ENCODE peak calls at places on chromosomes 12 and 14, in nine cellular contexts. H, N, Q, Y, L, R, W, B and I are unnamed samples.
A peak's percentile ranks its signal among the peaks of the same experiment; 100 is the strongest.

GRCh38 chr14:76256545-76256944 is 104.8 kb downstream of the GPATCH2L start:
- DNase-seq in H (no peak), N (no peak), Q (no peak), Y (no peak), L (no peak), R (no peak), W (no peak), B (no peak), I (peak; percentile 46)

GRCh38 chr12:2692156-2692555 is 102.6 kb upstream of the FKBP4 start:
- DNase-seq in H (no peak), N (no peak), Q (no peak), Y (no peak), L (no peak), R (no peak), W (no peak), B (no peak), I (no peak)

GRCh38 chr14:35414365-35414764 is 9.8 kb upstream of the NFKBIA start:
- DNase-seq in H (no peak), N (no peak), Q (no peak), Y (no peak), L (no peak), R (no peak), W (no peak), B (no peak), I (no peak)

GRCh38 chr12:80648866-80649265 is 58.6 kb upstream of the MYF6 start:
- DNase-seq in H (no peak), N (no peak), Q (no peak), Y (no peak), L (no peak), R (no peak), W (no peak), B (no peak), I (no peak)

GRCh38 chr12:85784096-85784720 is 52.0 kb downstream of the RASSF9 start:
- DNase-seq in H (no peak), N (no peak), Q (no peak), Y (no peak), L (no peak), R (no peak), W (no peak), B (no peak), I (no peak)

GRCh38 chr12:47896633-47897032 is 8.2 kb downstream of the VDR start:
- DNase-seq in H (peak; percentile 22), N (no peak), Q (no peak), Y (no peak), L (no peak), R (peak; percentile 65), W (no peak), B (no peak), I (no peak)

GRCh38 chr12:65895759-65896656 is 71.7 kb downstream of the HMGA2 start:
- DNase-seq in H (no peak), N (no peak), Q (no peak), Y (no peak), L (no peak), R (no peak), W (no peak), B (no peak), I (no peak)

GRCh38 chr12:117750657-117751056 is 218.1 kb downstream of the KSR2 start:
- DNase-seq in H (no peak), N (no peak), Q (no peak), Y (no peak), L (no peak), R (no peak), W (no peak), B (no peak), I (no peak)

GRCh38 chr12:124392271-124392990 is 97.5 kb downstream of the RFLNA start:
- DNase-seq in H (peak; percentile 90), N (no peak), Q (no peak), Y (peak; percentile 80), L (no peak), R (peak; percentile 40), W (peak; percentile 85), B (peak; percentile 96), I (peak; percentile 92)

GRCh38 chr12:53076461-53076860 is 2.7 kb downstream of the SPRYD3 start:
- DNase-seq in H (no peak), N (no peak), Q (no peak), Y (no peak), L (no peak), R (no peak), W (no peak), B (no peak), I (no peak)

GRCh38 chr14:71399057-71399487 is 491.8 kb downstream of the PCNX1 start:
- DNase-seq in H (no peak), N (no peak), Q (no peak), Y (no peak), L (no peak), R (no peak), W (no peak), B (peak; percentile 63), I (no peak)

GRCh38 chr12:88578274-88578673 is 2.0 kb downstream of the KITLG start:
- DNase-seq in H (no peak), N (no peak), Q (no peak), Y (no peak), L (no peak), R (no peak), W (no peak), B (no peak), I (no peak)

DNA sequence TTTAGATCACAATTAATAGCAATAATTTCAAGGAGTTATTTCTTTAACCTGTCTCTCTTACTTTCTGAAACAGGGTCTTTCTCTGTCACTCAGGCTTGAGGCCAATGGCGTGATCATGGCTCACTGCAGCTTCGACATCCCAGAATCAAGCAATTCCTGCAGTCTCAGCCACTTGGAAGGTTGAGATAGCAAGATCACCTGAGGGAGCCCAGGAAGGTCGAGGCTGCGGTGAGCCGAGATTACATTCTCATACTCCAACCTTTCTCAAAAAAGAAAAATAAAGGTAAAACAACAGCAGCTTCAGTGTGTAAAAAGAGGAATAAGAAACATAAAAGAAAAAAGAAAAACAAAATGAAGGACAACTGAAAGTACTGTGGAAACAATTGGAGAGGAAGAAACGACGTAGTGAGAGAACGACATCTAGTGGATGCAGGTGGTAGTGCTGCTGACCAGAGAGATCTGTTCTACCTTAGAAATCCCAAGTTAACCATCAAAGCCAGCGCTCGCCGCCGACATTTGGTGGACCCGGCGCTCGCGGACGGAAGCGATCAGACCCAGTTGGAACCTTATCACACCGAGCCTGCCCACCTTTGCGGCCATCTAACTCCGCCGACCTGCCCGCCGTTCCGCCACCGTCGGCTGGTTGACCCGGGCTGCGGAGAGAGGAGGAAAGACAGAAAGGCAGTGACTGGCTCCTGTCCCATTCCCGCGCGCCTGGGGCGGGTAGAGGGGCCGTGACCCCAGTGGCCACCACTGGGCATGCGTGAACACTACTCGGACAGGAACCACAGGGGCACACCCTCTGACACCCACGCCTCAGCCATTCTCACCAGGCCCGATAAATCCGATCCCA is 196.1 kb downstream of the ALG10 start:
- DNase-seq in H (peak; percentile 33), N (peak; percentile 80), Q (peak; percentile 75), Y (peak; percentile 91), L (peak; percentile 67), R (peak; percentile 52), W (peak; percentile 82), B (peak; percentile 77), I (peak; percentile 85)
- TF ChIP-seq CTCF in H (peak; percentile 86), N (peak; percentile 98), Q (peak; percentile 87), Y (peak; percentile 91), L (peak; percentile 88), R (peak; percentile 84), W (peak; percentile 90), B (peak; percentile 95), I (no peak)

DNA sequence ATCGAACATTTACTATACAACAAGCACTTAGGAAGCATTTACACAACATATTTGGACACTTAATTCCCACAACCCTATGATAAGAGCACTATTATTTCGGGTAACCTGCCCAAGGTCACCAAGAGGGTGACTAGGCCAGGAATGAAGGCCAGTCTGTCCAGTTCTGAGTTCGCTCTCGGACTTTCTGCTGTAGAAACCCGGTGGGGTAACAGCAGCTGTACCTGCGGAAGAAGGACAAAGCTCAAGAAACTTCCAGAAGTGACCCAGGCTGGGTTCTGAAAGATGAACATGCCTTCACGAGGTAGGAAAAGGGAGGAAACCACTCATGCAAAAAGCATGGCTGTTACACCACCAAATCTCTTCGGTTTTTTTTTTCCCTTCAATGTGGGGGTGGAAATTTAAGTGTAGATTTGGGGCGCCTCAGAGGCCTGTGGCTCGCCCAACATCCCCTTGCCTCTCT is 10.8 kb downstream of the PLA2G1B start:
- DNase-seq in H (no peak), N (peak; percentile 55), Q (no peak), Y (no peak), L (no peak), R (no peak), W (peak; percentile 17), B (no peak), I (no peak)
- H3K4me3 ChIP-seq in H (peak overlapping the region; percentile 56), N (peak overlapping the region; percentile 65), Q (peak overlapping the region; percentile 71), Y (peak overlapping the region; percentile 48), L (peak overlapping the region; percentile 71), R (peak overlapping the region; percentile 66), W (peak overlapping the region; percentile 43), B (peak overlapping the region; percentile 80), I (peak overlapping the region; percentile 30)

DNA sequence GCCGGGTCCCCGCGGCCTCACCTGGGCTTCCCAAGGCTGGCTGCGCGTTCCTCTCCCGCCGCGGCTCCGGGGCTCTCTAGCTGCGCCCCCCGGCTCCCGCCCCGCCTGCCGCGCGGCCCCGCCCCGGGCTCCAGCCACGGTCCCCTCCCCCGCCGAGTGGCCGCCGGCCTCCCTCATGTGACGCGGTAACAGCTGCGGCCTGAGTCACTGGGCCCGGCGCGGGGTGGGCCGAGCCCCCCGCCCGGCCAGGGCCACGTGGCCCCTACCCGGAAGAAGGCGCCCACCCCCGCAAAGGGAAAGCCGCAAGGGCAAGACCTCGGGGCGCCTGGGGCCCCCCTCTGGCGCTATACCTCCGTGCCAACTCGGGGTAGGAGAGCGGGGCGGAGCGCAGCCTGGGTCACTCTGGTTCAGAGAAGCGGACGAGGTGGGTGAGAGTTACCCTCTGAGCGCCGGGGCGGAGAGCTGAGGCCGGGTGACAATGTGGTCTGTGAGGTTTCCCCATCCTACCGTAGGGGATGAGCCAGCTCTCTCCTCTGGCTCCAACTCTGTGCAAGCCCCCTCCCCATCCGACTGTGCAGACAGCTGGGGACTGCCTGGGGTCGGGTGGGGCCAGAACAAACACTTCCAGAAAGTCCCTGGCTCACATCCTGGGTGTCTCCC is at the start of gene CD63:
- DNase-seq in H (peak; percentile 95), N (peak; percentile 90), Q (peak; percentile 86), Y (peak; percentile 95), L (peak; percentile 91), R (peak; percentile 91), W (peak; percentile 96), B (peak; percentile 94), I (peak; percentile 98)
- TF ChIP-seq POLR2A in H (peak; percentile 46), N (peak; percentile 77), Q (peak; percentile 90), Y (peak; percentile 80), L (peak; percentile 78), R (peak; percentile 81), W (peak; percentile 37), B (peak; percentile 50), I (peak; percentile 84)

GRCh38 chr12:121116318-121117225 is 16.1 kb upstream of the P2RX7 start:
- DNase-seq in H (no peak), N (peak; percentile 60), Q (no peak), Y (no peak), L (no peak), R (no peak), W (no peak), B (no peak), I (no peak)
- TF ChIP-seq CTCF in H (no peak), N (no peak), Q (no peak), Y (no peak), L (no peak), R (no peak), W (no peak), B (no peak), I (no peak)

GRCh38 chr14:22848391-22849164 is 12.2 kb downstream of the MMP14 start:
- DNase-seq in H (no peak), N (no peak), Q (peak; percentile 70), Y (no peak), L (peak; percentile 44), R (peak; percentile 56), W (peak; percentile 81), B (no peak), I (peak; percentile 97)
- H3K4me3 ChIP-seq in H (no peak overlapping the region), N (no peak overlapping the region), Q (peak overlapping the region; percentile 10), Y (no peak overlapping the region), L (no peak overlapping the region), R (no peak overlapping the region), W (no peak overlapping the region), B (no peak overlapping the region), I (no peak overlapping the region)